ENCODE peak calls at places on chromosome 13, in four cellular contexts. O is neuronal stem cell, D is H1, K is IMR-90. P is an unnamed sample.

GRCh38 chr13:112462408-112462807 is 86.3 kb downstream of the SPACA7 start:
- DNase-seq in O (no peak), D (no peak), K (no peak), P (no peak)

GRCh38 chr13:25668345-25668744 is 296.6 kb downstream of the ATP8A2 start:
- DNase-seq in D (no peak), K (no peak), O (no peak), P (no peak)

GRCh38 chr13:21240586-21240985 is 64.1 kb downstream of the MRPL57 start:
- DNase-seq in D (no peak), O (no peak), K (peak; percentile 58), P (no peak)

GRCh38 chr13:113458218-113459065 is 5.2 kb upstream of the ADPRHL1 start:
- DNase-seq in D (no peak), K (peak; percentile 55), O (no peak), P (peak; percentile 53)

GRCh38 chr13:46609726-46610125 is 56.8 kb downstream of the LRCH1 start:
- DNase-seq in D (no peak), O (no peak), K (no peak), P (no peak)

GRCh38 chr13:99689955-99690354 is 188.7 kb downstream of the TM9SF2 start:
- DNase-seq in K (no peak), O (no peak), D (no peak), P (peak; percentile 61)

GRCh38 chr13:81017525-81018152 is 676.7 kb upstream of the SPRY2 start:
- DNase-seq in K (peak; percentile 25), D (no peak), O (peak; percentile 23), P (no peak)

GRCh38 chr13:46687810-46688209 is 109.2 kb downstream of the ESD start:
- DNase-seq in K (peak; percentile 46), D (no peak), O (no peak), P (peak; percentile 75)

GRCh38 chr13:98626298-98626940 is 49.5 kb upstream of the STK24 start:
- DNase-seq in K (no peak), D (peak; percentile 8), O (no peak), P (no peak)

GRCh38 chr13:77222909-77223308 is 104.0 kb downstream of the MYCBP2 start:
- DNase-seq in D (no peak), O (no peak), K (no peak), P (no peak)

GRCh38 chr13:110616103-110617101 is 1.1 kb downstream of the NAXD start:
- DNase-seq in D (peak; percentile 69), O (peak; percentile 26), K (peak; percentile 72), P (no peak)

GRCh38 chr13:110618167-110618566 is 2.8 kb downstream of the NAXD start:
- DNase-seq in D (no peak), O (no peak), K (no peak), P (no peak)

GRCh38 chr13:110615005-110615321 is 382 bp upstream of the NAXD start:
- DNase-seq in K (no peak), O (no peak), D (no peak), P (no peak)

GRCh38 chr13:110617326-110618072 is 2.2 kb downstream of the NAXD start:
- DNase-seq in D (no peak), O (no peak), K (peak; percentile 97), P (no peak)

GRCh38 chr13:110615322-110616102 is at the start of gene NAXD:
- DNase-seq in D (peak; percentile 91), K (peak; percentile 93), O (peak; percentile 49), P (peak; percentile 94)
- H2BK120ac ChIP-seq in D (no peak within 1 kb of the TSS), K (peak within 1 kb of the TSS; percentile 79), O (no peak within 1 kb of the TSS), P (no peak within 1 kb of the TSS)

DNA sequence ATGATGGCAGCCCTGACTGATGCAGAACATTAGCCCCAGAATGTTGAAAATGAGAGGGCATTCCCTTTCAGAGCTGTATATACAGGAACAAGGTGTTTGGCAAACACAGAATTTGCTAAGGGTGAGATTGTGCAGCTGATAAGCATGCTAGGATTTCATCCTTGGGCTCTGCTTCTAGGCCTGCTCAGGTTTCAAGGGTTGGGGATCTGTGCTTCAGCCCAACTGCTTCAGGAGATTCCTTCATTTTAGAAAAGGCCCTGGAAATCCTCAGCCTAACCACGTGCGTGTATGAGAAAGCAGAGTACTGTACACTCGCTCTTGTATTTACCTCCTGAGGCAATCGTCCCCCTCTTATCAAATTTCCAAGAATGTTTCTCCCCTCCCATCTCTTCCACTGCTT is 291.6 kb upstream of the ARGLU1 start:
- DNase-seq in K (no peak), O (no peak), D (no peak), P (peak; percentile 41)
- H2BK120ac ChIP-seq in K (no peak overlapping the region), O (no peak overlapping the region), D (peak overlapping the region; percentile 98), P (no peak overlapping the region)

GRCh38 chr13:40562975-40563349 is 103.5 kb downstream of the FOXO1 start:
- DNase-seq in D (no peak), K (no peak), O (no peak), P (no peak)

GRCh38 chr13:40563350-40564125 is 102.9 kb downstream of the FOXO1 start:
- DNase-seq in K (no peak), O (no peak), D (no peak), P (no peak)

GRCh38 chr13:40566811-40567210 is 99.6 kb downstream of the FOXO1 start:
- DNase-seq in O (no peak), D (no peak), K (no peak), P (no peak)

GRCh38 chr13:40564342-40564997 is 102.0 kb downstream of the FOXO1 start:
- DNase-seq in K (no peak), D (no peak), O (no peak), P (no peak)

GRCh38 chr13:40565282-40566148 is 100.9 kb downstream of the FOXO1 start:
- DNase-seq in O (no peak), K (no peak), D (no peak), P (no peak)
- H2BK120ac ChIP-seq in O (no peak overlapping the region), K (no peak overlapping the region), D (no peak overlapping the region), P (no peak overlapping the region)

GRCh38 chr13:44915962-44916361 is 73.3 kb downstream of the NUFIP1 start:
- DNase-seq in D (peak; percentile 23), O (no peak), K (no peak), P (no peak)

GRCh38 chr13:44920013-44920412 is 69.3 kb downstream of the NUFIP1 start:
- DNase-seq in K (no peak), O (no peak), D (no peak), P (no peak)

GRCh38 chr13:44919103-44919804 is 70.0 kb downstream of the NUFIP1 start:
- DNase-seq in O (no peak), K (no peak), D (no peak), P (no peak)

GRCh38 chr13:44917589-44918322 is 71.5 kb downstream of the NUFIP1 start:
- DNase-seq in O (peak; percentile 99), D (peak; percentile 99), K (peak; percentile 97), P (peak; percentile 96)

DNA sequence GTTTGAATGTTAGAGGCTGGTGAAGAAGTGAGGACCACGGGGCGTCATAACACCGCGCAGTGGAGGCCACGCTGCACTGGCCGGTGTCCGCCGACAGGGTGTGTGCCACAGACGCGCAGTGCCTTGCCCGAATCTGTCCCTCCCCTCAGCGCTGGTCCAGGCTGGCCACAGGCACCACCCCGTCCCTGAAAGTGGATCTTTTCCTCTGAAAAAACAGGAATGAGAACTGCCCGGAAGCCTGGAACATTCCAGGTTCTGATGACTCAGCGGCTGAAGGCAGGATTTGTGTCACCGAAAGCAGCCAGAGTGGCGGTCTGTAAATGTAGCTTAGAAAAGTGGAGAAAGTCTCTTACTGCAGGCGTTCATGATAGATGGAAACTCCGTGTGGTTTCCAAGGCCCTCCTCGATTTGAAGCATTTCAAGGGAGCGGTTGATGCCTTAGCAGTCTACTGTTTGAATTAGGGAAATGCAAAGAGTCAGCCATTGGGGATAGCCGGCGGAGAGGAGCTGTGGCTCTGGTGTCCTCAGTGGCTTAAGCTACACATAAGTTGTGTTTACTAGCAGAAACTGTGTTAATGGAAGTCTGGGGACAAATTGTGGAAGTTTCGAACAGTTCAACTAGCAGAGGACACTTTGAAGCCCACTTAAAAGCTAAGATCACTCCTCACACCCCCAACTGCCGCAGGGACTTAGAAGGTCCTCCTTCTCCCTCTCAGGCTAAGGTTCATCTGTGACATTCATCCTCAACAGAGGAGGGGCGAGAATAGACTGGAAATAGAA is 70.8 kb downstream of the NUFIP1 start:
- DNase-seq in O (no peak), D (peak; percentile 88), K (peak; percentile 97), P (peak; percentile 93)
- H2BK120ac ChIP-seq in O (no peak overlapping the region), D (no peak overlapping the region), K (peak overlapping the region; percentile 96), P (no peak overlapping the region)

GRCh38 chr13:23510979-23511735 is 59.1 kb upstream of the TNFRSF19 start:
- DNase-seq in K (peak; percentile 75), O (no peak), D (no peak), P (no peak)
- H2BK120ac ChIP-seq in K (peak overlapping the region; percentile 96), O (no peak overlapping the region), D (no peak overlapping the region), P (no peak overlapping the region)

GRCh38 chr13:51524846-51525566 is 59.3 kb upstream of the WDFY2 start:
- DNase-seq in D (no peak), O (no peak), K (peak; percentile 90), P (no peak)

GRCh38 chr13:51525567-51526165 is 58.6 kb upstream of the WDFY2 start:
- DNase-seq in K (peak; percentile 72), O (no peak), D (no peak), P (no peak)

GRCh38 chr13:51520524-51520923 is 63.7 kb upstream of the WDFY2 start:
- DNase-seq in D (no peak), O (no peak), K (peak; percentile 80), P (no peak)

GRCh38 chr13:51524312-51524711 is 60.0 kb upstream of the WDFY2 start:
- DNase-seq in D (no peak), K (peak; percentile 44), O (no peak), P (no peak)

DNA sequence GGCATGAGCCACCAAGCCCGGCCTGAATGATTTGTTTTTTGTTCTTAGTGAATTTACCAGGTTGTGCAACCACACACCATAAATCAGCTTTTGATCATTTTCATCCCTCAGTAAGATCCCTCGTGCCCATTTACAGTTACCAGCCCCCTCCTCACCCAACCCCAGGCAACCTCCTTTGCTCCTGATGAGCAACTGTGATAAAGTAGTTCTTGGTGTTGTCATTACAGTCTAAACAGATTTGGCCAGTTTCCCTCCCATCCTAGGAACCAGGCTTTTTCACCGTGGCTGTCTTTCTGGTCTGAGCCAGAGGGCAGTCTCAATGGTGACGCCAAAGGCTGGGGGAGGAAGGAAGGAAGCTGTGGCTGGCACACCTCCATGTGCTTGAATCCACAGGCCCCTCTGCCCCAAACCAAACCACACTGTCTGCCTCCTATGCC is 61.2 kb upstream of the WDFY2 start:
- DNase-seq in D (no peak), K (peak; percentile 69), O (no peak), P (no peak)
- H2BK120ac ChIP-seq in D (no peak overlapping the region), K (peak overlapping the region; percentile 83), O (no peak overlapping the region), P (no peak overlapping the region)

GRCh38 chr13:60754691-60755090 is 357.7 kb downstream of the TDRD3 start:
- DNase-seq in K (no peak), D (no peak), O (no peak), P (no peak)

GRCh38 chr13:60756306-60756705 is 359.3 kb downstream of the TDRD3 start:
- DNase-seq in K (no peak), D (no peak), O (no peak), P (no peak)

GRCh38 chr13:60753641-60754040 is 356.6 kb downstream of the TDRD3 start:
- DNase-seq in D (no peak), K (no peak), O (no peak), P (no peak)

GRCh38 chr13:60755380-60756163 is 358.6 kb downstream of the TDRD3 start:
- DNase-seq in D (no peak), K (no peak), O (no peak), P (peak; percentile 46)

DNA sequence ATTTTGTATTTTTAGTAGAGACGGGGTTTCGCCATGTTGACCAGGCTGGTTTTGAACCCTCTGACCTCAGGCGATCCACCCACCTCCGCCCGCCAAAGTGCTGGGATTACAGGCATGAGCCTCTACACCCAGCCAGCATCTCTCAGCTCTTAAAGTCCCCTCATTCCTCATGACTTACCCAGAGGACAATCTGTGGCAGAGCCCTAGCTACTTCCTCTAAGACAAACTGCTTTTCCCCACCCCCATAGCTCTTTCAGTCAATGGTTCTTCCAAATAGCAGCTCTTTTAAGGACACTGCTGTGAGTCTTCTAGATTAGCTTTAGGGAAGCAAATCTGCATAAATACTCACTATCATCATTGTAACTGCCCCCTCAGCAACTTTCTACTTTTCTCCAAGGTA is 357.2 kb downstream of the TDRD3 start:
- DNase-seq in O (no peak), K (no peak), D (no peak), P (no peak)
- H2BK120ac ChIP-seq in O (no peak overlapping the region), K (no peak overlapping the region), D (no peak overlapping the region), P (no peak overlapping the region)